ENCODE peak calls at places on chromosomes 6 and 20, in five cellular contexts. Z is neuronal stem cell, B is IMR-90, L is mesendoderm, N is trophoblast cell. W is an unnamed sample.

GRCh38 chr6:41488392-41489129 is 57.6 kb upstream of the FOXP4 start:
- DNase-seq in Z (peak; percentile 76), B (peak; percentile 92), L (peak; percentile 91), N (no peak), W (peak; percentile 93)

GRCh38 chr6:104266922-104267321 is 592.8 kb downstream of the HACE1 start:
- DNase-seq in Z (no peak), B (no peak), L (no peak), N (no peak), W (no peak)

GRCh38 chr6:40307712-40308111 is 279.5 kb downstream of the LRFN2 start:
- DNase-seq in Z (no peak), B (no peak), L (no peak), N (no peak), W (no peak)

GRCh38 chr20:11274137-11274536 is 600.3 kb upstream of the JAG1 start:
- DNase-seq in Z (peak; percentile 61), B (peak; percentile 79), L (peak; percentile 94), N (peak; percentile 59), W (peak; percentile 74)

GRCh38 chr6:109695468-109695867 is 4.4 kb downstream of the FIG4 start:
- DNase-seq in Z (no peak), B (no peak), L (peak; percentile 66), N (peak; percentile 37), W (no peak)

GRCh38 chr6:113819169-113819830 is 37.8 kb upstream of the MARCKS start:
- DNase-seq in Z (no peak), B (no peak), L (no peak), N (no peak), W (no peak)

GRCh38 chr20:42063176-42063575 is 445.0 kb upstream of the CHD6 start:
- DNase-seq in Z (no peak), B (no peak), L (no peak), N (no peak), W (no peak)

GRCh38 chr6:33197431-33198048 is 2.9 kb downstream of the RXRB start:
- DNase-seq in Z (no peak), B (peak; percentile 56), L (peak; percentile 87), N (peak; percentile 76), W (peak; percentile 80)

GRCh38 chr6:129644567-129645015 is 65.4 kb downstream of the ARHGAP18 start:
- DNase-seq in Z (no peak), B (peak; percentile 76), L (peak; percentile 43), N (peak; percentile 70), W (peak; percentile 60)

GRCh38 chr6:85675030-85675819 is 32.5 kb upstream of the SYNCRIP start:
- DNase-seq in Z (no peak), B (peak; percentile 84), L (peak; percentile 67), N (peak; percentile 66), W (peak; percentile 85)

GRCh38 chr20:266213-266603 is 8.7 kb downstream of the DEFB132 start:
- DNase-seq in Z (no peak), B (no peak), L (no peak), N (no peak), W (no peak)

GRCh38 chr6:30311101-30311500 is 15.6 kb upstream of the TRIM39 start:
- DNase-seq in Z (no peak), B (no peak), L (peak; percentile 18), N (no peak), W (no peak)

GRCh38 chr6:108904731-108905130 is 56.5 kb downstream of the ARMC2 start:
- DNase-seq in Z (no peak), B (no peak), L (no peak), N (no peak), W (no peak)

GRCh38 chr6:132962936-132963579 is 148.7 kb downstream of the RPS12 start:
- DNase-seq in Z (peak; percentile 64), B (peak; percentile 77), L (peak; percentile 83), N (peak; percentile 83), W (peak; percentile 67)

GRCh38 chr6:63509652-63510352 is 62.5 kb upstream of the LOC128125822 start:
- DNase-seq in Z (no peak), B (peak; percentile 35), L (no peak), N (no peak), W (peak; percentile 92)

GRCh38 chr20:44083220-44083933 is 103.6 kb downstream of the JPH2 start:
- DNase-seq in Z (no peak), B (peak; percentile 58), L (no peak), N (no peak), W (no peak)

GRCh38 chr6:166581091-166581511 is 5.4 kb downstream of the RAMACL start:
- DNase-seq in Z (no peak), B (no peak), L (no peak), N (peak; percentile 79), W (no peak)

GRCh38 chr6:158017621-158018369 is 36.1 kb downstream of the SYNJ2 start:
- DNase-seq in Z (no peak), B (no peak), L (no peak), N (no peak), W (no peak)

GRCh38 chr6:72787521-72788031 is 165.7 kb downstream of the KCNQ5 start:
- DNase-seq in Z (peak; percentile 39), B (peak; percentile 78), L (peak; percentile 84), N (peak; percentile 81), W (peak; percentile 93)

GRCh38 chr20:5056801-5057599 is 55.7 kb upstream of the SLC23A2 start:
- DNase-seq in Z (no peak), B (peak; percentile 46), L (peak; percentile 48), N (peak; percentile 96), W (peak; percentile 16)

GRCh38 chr6:7566617-7567173 is 23.3 kb upstream of the SNRNP48 start:
- DNase-seq in Z (no peak), B (no peak), L (peak; percentile 21), N (no peak), W (no peak)

GRCh38 chr20:64240243-64241015 is 15.1 kb upstream of the PCMTD2 start:
- DNase-seq in Z (no peak), B (no peak), L (no peak), N (no peak), W (no peak)

GRCh38 chr20:45329497-45330319 is 18.5 kb downstream of the SDC4 start:
- DNase-seq in Z (no peak), B (no peak), L (no peak), N (no peak), W (no peak)

GRCh38 chr6:57265755-57266221 is 43.7 kb upstream of the RAB23 start:
- DNase-seq in Z (no peak), B (peak; percentile 72), L (no peak), N (no peak), W (peak; percentile 59)

GRCh38 chr6:168376811-168377480 is 57.4 kb upstream of the DACT2 start:
- DNase-seq in Z (no peak), B (no peak), L (no peak), N (no peak), W (no peak)

GRCh38 chr20:2693996-2694471 is 1.5 kb downstream of the EBF4 start:
- DNase-seq in Z (no peak), B (no peak), L (no peak), N (no peak), W (no peak)

GRCh38 chr20:44092551-44093248 is 94.3 kb downstream of the JPH2 start:
- DNase-seq in Z (peak; percentile 27), B (peak; percentile 49), L (peak; percentile 55), N (peak; percentile 47), W (peak; percentile 53)

GRCh38 chr6:14804444-14805210 is 441.2 kb upstream of the JARID2 start:
- DNase-seq in Z (no peak), B (peak; percentile 86), L (no peak), N (no peak), W (peak; percentile 92)

GRCh38 chr6:97094376-97094775 is 169.8 kb downstream of the KLHL32 start:
- DNase-seq in Z (no peak), B (no peak), L (no peak), N (peak; percentile 80), W (no peak)

GRCh38 chr6:156154896-156155295 is 622.3 kb upstream of the ARID1B start:
- DNase-seq in Z (no peak), B (peak; percentile 5), L (no peak), N (no peak), W (no peak)

GRCh38 chr6:129882510-129883023 is 21.5 kb upstream of the TMEM244 start:
- DNase-seq in Z (no peak), B (no peak), L (no peak), N (no peak), W (no peak)

DNA sequence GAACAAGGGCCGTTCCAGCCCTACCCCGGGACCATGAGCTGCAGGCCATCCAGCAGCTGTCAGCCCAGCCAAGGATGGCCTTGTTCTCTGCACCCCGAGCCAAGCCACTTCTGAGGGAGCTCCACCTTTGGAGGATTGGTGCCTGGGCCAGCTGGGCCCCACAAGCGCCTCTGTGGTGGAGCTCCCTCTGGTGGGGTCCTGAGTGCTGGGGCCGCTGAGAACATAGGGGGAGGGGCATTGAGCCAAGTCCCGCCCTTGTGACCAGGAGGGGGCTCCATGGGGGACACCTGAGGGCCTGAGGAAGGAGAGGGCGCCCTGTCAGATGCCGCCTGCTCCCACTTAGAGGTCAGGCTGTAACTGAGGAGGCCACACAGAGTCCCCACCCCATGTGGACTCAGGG is 43.2 kb downstream of the YTHDF1 start:
- DNase-seq in Z (no peak), B (no peak), L (peak; percentile 63), N (no peak), W (no peak)
- H3K4ac ChIP-seq in Z (no peak overlapping the region), B (no peak overlapping the region), L (no peak overlapping the region), N (no peak overlapping the region), W (no peak overlapping the region)

GRCh38 chr6:34235605-34236422 is 859 bp upstream of the HMGA1 start:
- DNase-seq in Z (peak; percentile 67), B (peak; percentile 92), L (peak; percentile 90), N (peak; percentile 89), W (peak; percentile 89)
- H4K8ac ChIP-seq in Z (no peak overlapping the region), B (peak overlapping the region; percentile 94), L (peak overlapping the region; percentile 67), N (peak overlapping the region; percentile 74), W (peak overlapping the region; percentile 98)

DNA sequence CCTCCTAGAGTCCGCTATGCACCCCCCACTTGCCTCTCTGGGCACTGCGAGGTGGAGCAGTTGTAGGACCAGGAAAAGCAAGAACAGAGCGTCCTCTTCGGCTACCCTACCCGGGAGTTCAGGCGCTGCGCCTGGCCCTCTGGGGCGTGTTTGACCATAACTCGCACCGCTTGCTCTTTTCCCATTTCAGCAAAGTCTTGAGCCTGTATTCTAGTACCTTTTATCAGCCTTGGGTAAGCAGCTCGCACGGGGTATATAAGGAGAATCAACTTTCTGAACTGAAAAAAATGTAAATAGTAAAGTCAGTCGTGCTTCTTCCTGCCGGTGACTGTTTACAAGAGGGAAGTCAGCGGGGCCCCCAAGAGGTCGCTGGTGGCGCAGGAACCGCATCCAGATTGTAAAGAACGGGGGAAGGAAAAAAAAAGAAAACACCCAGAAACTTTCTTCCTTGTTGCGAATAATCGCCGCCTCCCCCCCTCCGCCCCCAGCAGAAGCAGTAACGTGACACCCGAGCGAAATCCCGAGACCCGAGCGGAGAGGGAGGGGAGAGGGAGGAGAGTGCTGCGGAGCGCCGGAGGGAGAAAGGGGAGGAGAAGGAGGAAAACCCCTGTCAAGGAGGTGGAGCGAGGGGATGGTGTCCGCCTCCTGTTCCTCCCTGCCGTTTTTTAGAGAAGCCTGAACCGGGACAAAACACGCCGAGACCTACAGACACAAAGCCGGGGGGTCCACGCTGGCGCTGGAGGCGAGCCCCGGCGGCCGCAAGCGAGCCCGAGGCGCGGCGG is at the start of gene UST:
- DNase-seq in Z (peak; percentile 90), B (peak; percentile 95), L (peak; percentile 97), N (peak; percentile 68), W (peak; percentile 96)
- H3K4ac ChIP-seq in Z (no peak within 1 kb of the TSS), B (peak within 1 kb of the TSS; percentile 81), L (peak within 1 kb of the TSS; percentile 58), N (no peak within 1 kb of the TSS), W (peak within 1 kb of the TSS; percentile 69)

GRCh38 chr6:81748946-81749345 is 3.5 kb downstream of the TENT5A start:
- DNase-seq in Z (no peak), B (no peak), L (no peak), N (peak; percentile 64), W (peak; percentile 39)
- H4K8ac ChIP-seq in Z (no peak overlapping the region), B (no peak overlapping the region), L (no peak overlapping the region), N (no peak overlapping the region), W (no peak overlapping the region)